ENCODE peak calls at places on chromosomes 11 and 22, in four cellular contexts. J is AG08395, T is stomach, H is omental fat pad. X is an unnamed sample.

GRCh38 chr22:31611065-31611760 is 50.8 kb downstream of the PISD start:
- DNase-seq in H (no peak), J (no peak), T (no peak), X (no peak)

GRCh38 chr11:20363500-20364411 is at the start of gene HTATIP2:
- DNase-seq in T (peak; percentile 73), H (no peak), J (peak; percentile 55), X (peak; percentile 84)

GRCh38 chr11:19398273-19398672 is 157.5 kb upstream of the E2F8 start:
- DNase-seq in T (no peak), J (no peak), H (no peak), X (peak; percentile 21)

GRCh38 chr11:63888170-63889086 is 28.5 kb downstream of the RCOR2 start:
- DNase-seq in T (peak; percentile 83), H (no peak), J (peak; percentile 66), X (peak; percentile 78)

GRCh38 chr22:26606611-26607010 is 11.2 kb downstream of the CRYBB1 start:
- DNase-seq in J (peak; percentile 57), H (no peak), T (no peak), X (peak; percentile 47)

GRCh38 chr22:37340331-37341262 is 58.3 kb downstream of the CYTH4 start:
- DNase-seq in T (no peak), H (no peak), J (no peak), X (no peak)

GRCh38 chr11:25733777-25734176 is 598.2 kb upstream of the ANO3 start:
- DNase-seq in J (no peak), T (no peak), H (no peak), X (no peak)

GRCh38 chr11:3823303-3823702 is 14.9 kb downstream of the PGAP2 start:
- DNase-seq in H (no peak), T (no peak), J (peak; percentile 91), X (peak; percentile 90)

GRCh38 chr11:18723991-18724390 is 2.0 kb downstream of the IGSF22 start:
- DNase-seq in H (no peak), T (no peak), J (no peak), X (no peak)